ENCODE peak calls at places on chromosomes 3 and 15, in six cellular contexts. Y, G, F, W, H and K are unnamed samples.

GRCh38 chr3:119279101-119279554 is 15.1 kb upstream of the ARHGAP31 start:
- DNase-seq in Y (no peak), G (peak), H (no peak), W (no peak), F (no peak), K (no peak)

GRCh38 chr3:173529062-173529711 is 131.6 kb downstream of the NLGN1 start:
- DNase-seq in W (peak), H (no peak), Y (no peak), G (no peak), F (no peak), K (no peak)

GRCh38 chr15:47185222-47185800 is 532.0 kb upstream of the SEMA6D start:
- DNase-seq in W (no peak), G (no peak), H (no peak), Y (no peak), F (no peak), K (no peak)

GRCh38 chr3:38005076-38006020 is 14.8 kb downstream of the VILL start:
- DNase-seq in F (no peak), Y (no peak), H (no peak), W (no peak), G (peak), K (peak)

GRCh38 chr3:194481103-194481502 is 5.7 kb downstream of the ATP13A3 start:
- DNase-seq in H (no peak), F (no peak), Y (no peak), G (no peak), W (peak), K (no peak)

GRCh38 chr3:48119495-48120193 is 68.6 kb downstream of the CDC25A start:
- DNase-seq in W (no peak), F (no peak), H (no peak), Y (no peak), G (peak), K (no peak)

GRCh38 chr3:150737874-150738679 is 24.9 kb downstream of the SIAH2 start:
- DNase-seq in W (peak), G (no peak), Y (no peak), F (no peak), H (no peak), K (no peak)

GRCh38 chr3:72515915-72516314 is 332.3 kb downstream of the SHQ1 start:
- DNase-seq in Y (no peak), F (no peak), G (no peak), H (no peak), W (no peak), K (no peak)

GRCh38 chr15:98648654-98649537 is 557 bp downstream of the IGF1R start:
- DNase-seq in F (peak), W (peak), G (peak), Y (no peak), H (peak), K (no peak)

GRCh38 chr3:87002346-87002745 is 11.4 kb upstream of the VGLL3 start:
- DNase-seq in Y (no peak), G (no peak), H (no peak), F (no peak), W (peak), K (no peak)
- TF ChIP-seq CTCF in Y (no peak), G (no peak), H (no peak), F (no peak), W (no peak), K (no peak)

DNA sequence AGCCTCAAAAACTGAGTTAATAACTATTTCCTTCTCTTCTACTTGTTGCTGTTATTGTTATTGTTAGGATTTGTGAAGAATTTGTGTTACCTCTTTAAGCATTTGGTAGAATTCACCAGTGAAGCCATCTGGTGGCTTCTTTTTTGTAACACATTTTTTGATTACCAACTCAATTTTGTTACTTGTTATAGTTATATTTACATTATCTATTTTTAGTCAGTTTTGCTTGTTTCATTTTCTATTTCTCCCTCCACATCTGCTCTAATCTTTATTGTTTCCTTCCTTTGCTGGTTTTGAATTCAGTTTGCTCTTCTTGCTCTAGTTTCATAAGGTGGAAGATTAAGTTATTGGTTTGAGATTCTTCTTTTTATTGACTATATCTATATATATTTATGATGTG is 3.7 kb upstream of the SLC9C1 start:
- DNase-seq in Y (no peak), G (no peak), W (no peak), H (no peak), F (no peak), K (no peak)
- TF ChIP-seq CTCF in Y (no peak), G (no peak), W (no peak), H (no peak), F (no peak), K (no peak)

GRCh38 chr3:53198996-53199395 is 38.0 kb downstream of the PRKCD start:
- DNase-seq in H (no peak), F (no peak), W (no peak), G (no peak), Y (no peak), K (no peak)

GRCh38 chr3:53200501-53201189 is 39.6 kb downstream of the PRKCD start:
- DNase-seq in G (no peak), H (no peak), F (no peak), W (no peak), Y (no peak), K (no peak)

GRCh38 chr3:53198256-53198977 is 37.4 kb downstream of the PRKCD start:
- DNase-seq in G (no peak), Y (no peak), W (no peak), H (no peak), F (no peak), K (peak)

GRCh38 chr3:53201190-53201504 is 40.1 kb downstream of the PRKCD start:
- DNase-seq in F (no peak), H (no peak), G (no peak), Y (no peak), W (no peak), K (no peak)

GRCh38 chr3:53199834-53200233 is 38.8 kb downstream of the PRKCD start:
- DNase-seq in G (no peak), W (no peak), Y (no peak), H (no peak), F (no peak), K (no peak)
- TF ChIP-seq CTCF in G (no peak), W (no peak), Y (no peak), H (no peak), F (no peak), K (no peak)

DNA sequence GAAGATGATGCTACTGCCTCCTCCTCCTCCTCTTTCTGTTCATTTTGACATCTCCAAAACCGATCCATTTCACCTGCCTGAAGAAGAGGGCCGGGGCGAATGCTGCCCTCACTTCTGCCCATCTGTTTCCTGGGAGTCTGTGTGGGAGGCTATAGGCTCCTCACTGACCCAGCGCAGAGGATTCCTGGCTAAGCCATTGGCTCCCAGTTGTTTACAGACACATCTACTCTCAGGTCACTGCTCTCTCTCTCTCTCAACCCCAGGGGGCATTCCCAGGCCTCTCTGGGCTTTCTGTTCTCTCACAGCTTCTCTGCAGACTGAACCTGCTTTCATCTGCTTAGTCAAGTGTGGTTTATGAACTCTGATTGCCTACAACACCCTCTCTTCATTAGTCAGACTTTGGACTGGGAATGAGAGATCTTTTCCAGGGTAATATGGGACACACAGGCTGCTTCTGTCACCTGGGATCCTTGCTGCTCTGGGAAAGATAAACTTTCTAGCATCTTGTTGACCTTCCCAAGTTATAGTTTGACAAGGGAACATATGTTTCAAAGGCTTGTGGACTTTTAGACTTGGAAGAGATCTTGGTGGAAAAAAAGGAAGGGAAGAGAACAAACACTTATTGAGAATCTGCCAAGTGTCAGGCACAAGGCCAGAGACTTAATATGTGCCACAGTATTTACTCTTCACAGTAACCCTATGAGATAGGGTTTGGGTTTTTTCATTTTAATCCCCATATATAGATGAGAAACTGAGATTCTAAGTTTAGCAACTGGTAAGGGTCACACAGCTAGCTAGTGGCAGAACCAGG is 30.2 kb upstream of the USP3 start:
- DNase-seq in F (peak), G (no peak), Y (peak), H (no peak), W (peak), K (no peak)
- TF ChIP-seq CTCF in F (no peak), G (no peak), Y (no peak), H (no peak), W (no peak), K (no peak)